ENCODE peak calls at places on chromosomes 6 and 20, in five cellular contexts. One of them, this sample, is unnamed. For H3K4me1 and H3K36me3, the result is how much of the 10 kb centered on the place peaks cover.

GRCh38 chr6:9140861-9141534 is 705.7 kb upstream of the SLC35B3 start:
- DNase-seq in CD4-positive, alpha-beta memory T cell: no peak
- DNase-seq in astrocyte: no peak
- DNase-seq in tibial artery: no peak
- DNase-seq in right lobe of liver: peak
- DNase-seq in this sample: no peak

GRCh38 chr20:3115190-3116107 is 30.9 kb upstream of the AVP start:
- DNase-seq in right lobe of liver: no peak
- DNase-seq in tibial artery: no peak
- DNase-seq in CD4-positive, alpha-beta memory T cell: peak
- DNase-seq in astrocyte: peak
- DNase-seq in this sample: no peak

GRCh38 chr6:125670586-125670985 is 78.8 kb upstream of the HEY2 start:
- DNase-seq in tibial artery: no peak
- DNase-seq in astrocyte: no peak
- DNase-seq in right lobe of liver: no peak
- DNase-seq in CD4-positive, alpha-beta memory T cell: no peak
- DNase-seq in this sample: no peak

GRCh38 chr6:20873425-20874190 is 339.4 kb downstream of the CDKAL1 start:
- DNase-seq in right lobe of liver: no peak
- DNase-seq in CD4-positive, alpha-beta memory T cell: no peak
- DNase-seq in tibial artery: no peak
- DNase-seq in astrocyte: no peak
- DNase-seq in this sample: no peak

GRCh38 chr6:147759088-147759487 is 250.6 kb downstream of the SAMD5 start:
- DNase-seq in CD4-positive, alpha-beta memory T cell: no peak
- DNase-seq in right lobe of liver: no peak
- DNase-seq in astrocyte: no peak
- DNase-seq in tibial artery: no peak
- DNase-seq in this sample: no peak

GRCh38 chr6:126015869-126016268 is 29.5 kb downstream of the TRMT11 start:
- DNase-seq in tibial artery: no peak
- DNase-seq in CD4-positive, alpha-beta memory T cell: no peak
- DNase-seq in astrocyte: peak
- DNase-seq in right lobe of liver: no peak
- DNase-seq in this sample: no peak

GRCh38 chr6:27902335-27903314 is 9.6 kb downstream of the OR2B2 start:
- DNase-seq in tibial artery: peak
- DNase-seq in astrocyte: peak
- DNase-seq in right lobe of liver: peak
- DNase-seq in CD4-positive, alpha-beta memory T cell: peak
- DNase-seq in this sample: peak

GRCh38 chr6:12516070-12516469 is 200.5 kb upstream of the PHACTR1 start:
- DNase-seq in astrocyte: no peak
- DNase-seq in CD4-positive, alpha-beta memory T cell: no peak
- DNase-seq in tibial artery: no peak
- DNase-seq in right lobe of liver: peak
- DNase-seq in this sample: no peak

GRCh38 chr6:108948252-108948651 is 100.0 kb downstream of the ARMC2 start:
- DNase-seq in CD4-positive, alpha-beta memory T cell: no peak
- DNase-seq in astrocyte: no peak
- DNase-seq in right lobe of liver: no peak
- DNase-seq in tibial artery: peak
- DNase-seq in this sample: no peak

GRCh38 chr20:50267041-50267865 is 76.6 kb downstream of the CEBPB start:
- DNase-seq in astrocyte: peak
- DNase-seq in tibial artery: peak
- DNase-seq in right lobe of liver: no peak
- DNase-seq in CD4-positive, alpha-beta memory T cell: no peak
- DNase-seq in this sample: peak

GRCh38 chr6:145964948-145965366 is 799 bp upstream of the SHPRH start:
- DNase-seq in astrocyte: no peak
- DNase-seq in tibial artery: no peak
- DNase-seq in right lobe of liver: no peak
- DNase-seq in CD4-positive, alpha-beta memory T cell: peak
- DNase-seq in this sample: no peak

GRCh38 chr6:36716476-36717093 is 19.0 kb downstream of the RAB44 start:
- DNase-seq in CD4-positive, alpha-beta memory T cell: no peak
- DNase-seq in astrocyte: no peak
- DNase-seq in tibial artery: no peak
- DNase-seq in right lobe of liver: peak
- DNase-seq in this sample: peak

GRCh38 chr20:23583526-23583925 is 15.2 kb upstream of the CST9L start:
- DNase-seq in astrocyte: no peak
- DNase-seq in tibial artery: no peak
- DNase-seq in CD4-positive, alpha-beta memory T cell: no peak
- DNase-seq in right lobe of liver: no peak
- DNase-seq in this sample: no peak

GRCh38 chr6:134092449-134092848 is 40.0 kb upstream of the SLC2A12 start:
- DNase-seq in right lobe of liver: no peak
- DNase-seq in astrocyte: no peak
- DNase-seq in tibial artery: no peak
- DNase-seq in CD4-positive, alpha-beta memory T cell: no peak
- DNase-seq in this sample: no peak

GRCh38 chr6:147204843-147205311 is 660 bp downstream of the STXBP5 start:
- DNase-seq in right lobe of liver: no peak
- DNase-seq in astrocyte: peak
- DNase-seq in CD4-positive, alpha-beta memory T cell: peak
- DNase-seq in tibial artery: no peak
- DNase-seq in this sample: no peak

GRCh38 chr20:49853640-49854039 is 41.0 kb downstream of the SLC9A8 start:
- DNase-seq in astrocyte: peak
- DNase-seq in tibial artery: no peak
- DNase-seq in right lobe of liver: no peak
- DNase-seq in CD4-positive, alpha-beta memory T cell: no peak
- DNase-seq in this sample: no peak

GRCh38 chr6:348860-349396 is 42.6 kb upstream of the IRF4 start:
- DNase-seq in CD4-positive, alpha-beta memory T cell: no peak
- DNase-seq in tibial artery: no peak
- DNase-seq in astrocyte: no peak
- DNase-seq in right lobe of liver: no peak
- DNase-seq in this sample: peak

GRCh38 chr6:107293421-107293820 is 165.9 kb downstream of the PDSS2 start:
- DNase-seq in right lobe of liver: no peak
- DNase-seq in CD4-positive, alpha-beta memory T cell: no peak
- DNase-seq in tibial artery: no peak
- DNase-seq in astrocyte: no peak
- DNase-seq in this sample: no peak

GRCh38 chr20:354298-354977 is 7.5 kb downstream of the NRSN2 start:
- DNase-seq in right lobe of liver: peak
- DNase-seq in tibial artery: peak
- DNase-seq in astrocyte: peak
- DNase-seq in CD4-positive, alpha-beta memory T cell: peak
- DNase-seq in this sample: peak

GRCh38 chr6:136979206-136979605 is 57.1 kb downstream of the SLC35D3 start:
- DNase-seq in CD4-positive, alpha-beta memory T cell: no peak
- DNase-seq in tibial artery: no peak
- DNase-seq in astrocyte: no peak
- DNase-seq in right lobe of liver: no peak
- DNase-seq in this sample: no peak

GRCh38 chr20:11379257-11380011 is 538.3 kb upstream of the BTBD3 start:
- DNase-seq in tibial artery: no peak
- DNase-seq in astrocyte: no peak
- DNase-seq in CD4-positive, alpha-beta memory T cell: no peak
- DNase-seq in right lobe of liver: no peak
- DNase-seq in this sample: no peak
- H3K4me3 ChIP-seq in tibial artery: no peak
- H3K4me3 ChIP-seq in astrocyte: no peak
- H3K4me3 ChIP-seq in CD4-positive, alpha-beta memory T cell: no peak
- H3K4me3 ChIP-seq in right lobe of liver: no peak
- H3K4me3 ChIP-seq in this sample: no peak

GRCh38 chr20:32966881-32967781 is 37.1 kb downstream of the SUN5 start:
- DNase-seq in tibial artery: no peak
- DNase-seq in right lobe of liver: peak
- DNase-seq in CD4-positive, alpha-beta memory T cell: peak
- DNase-seq in astrocyte: no peak
- DNase-seq in this sample: peak
- H3K4me1 ChIP-seq in tibial artery: under half
- H3K4me1 ChIP-seq in right lobe of liver: under half
- H3K4me1 ChIP-seq in CD4-positive, alpha-beta memory T cell: half or more
- H3K4me1 ChIP-seq in astrocyte: under half
- H3K4me1 ChIP-seq in this sample: under half

GRCh38 chr20:38990728-38991127 is 28.6 kb downstream of the DHX35 start:
- DNase-seq in tibial artery: no peak
- DNase-seq in CD4-positive, alpha-beta memory T cell: no peak
- DNase-seq in astrocyte: no peak
- DNase-seq in right lobe of liver: no peak
- DNase-seq in this sample: no peak
- H3K36me3 ChIP-seq in tibial artery: under half
- H3K36me3 ChIP-seq in CD4-positive, alpha-beta memory T cell: under half
- H3K36me3 ChIP-seq in astrocyte: under half
- H3K36me3 ChIP-seq in right lobe of liver: under half
- H3K36me3 ChIP-seq in this sample: under half

GRCh38 chr6:4313044-4313686 is 177.8 kb upstream of the ECI2 start:
- DNase-seq in astrocyte: peak
- DNase-seq in CD4-positive, alpha-beta memory T cell: no peak
- DNase-seq in tibial artery: peak
- DNase-seq in right lobe of liver: no peak
- DNase-seq in this sample: no peak
- H3K4me3 ChIP-seq in astrocyte: no peak
- H3K4me3 ChIP-seq in CD4-positive, alpha-beta memory T cell: no peak
- H3K4me3 ChIP-seq in tibial artery: no peak
- H3K4me3 ChIP-seq in right lobe of liver: no peak
- H3K4me3 ChIP-seq in this sample: no peak